ENCODE peak calls at places on chromosomes 6 and 20, in seven cellular contexts. G, S, W, Z, H, N and J are unnamed samples.

GRCh38 chr20:14193443-14193842 is 144.0 kb downstream of the FLRT3 start:
- DNase-seq in G (no peak), S (no peak), W (no peak), Z (no peak), H (no peak), N (no peak), J (no peak)

GRCh38 chr6:40990301-40990700 is 48.7 kb downstream of the UNC5CL start:
- DNase-seq in G (no peak), S (no peak), W (no peak), Z (no peak), H (no peak), N (no peak), J (no peak)

GRCh38 chr20:59547596-59547995 is 56.7 kb upstream of the PHACTR3 start:
- DNase-seq in G (no peak), S (no peak), W (no peak), Z (no peak), H (no peak), N (no peak), J (no peak)

GRCh38 chr6:56749632-56750151 is 107.0 kb upstream of the DST start:
- DNase-seq in G (no peak), S (no peak), W (no peak), Z (no peak), H (no peak), N (peak; percentile 91), J (no peak)

GRCh38 chr6:11770546-11771466 is 7.8 kb downstream of the ADTRP start:
- DNase-seq in G (peak; percentile 45), S (no peak), W (peak; percentile 85), Z (peak; percentile 74), H (peak; percentile 96), N (peak; percentile 98), J (peak; percentile 94)

GRCh38 chr6:36976931-36977330 is 9.1 kb downstream of the MTCH1 start:
- DNase-seq in G (no peak), S (no peak), W (no peak), Z (no peak), H (no peak), N (no peak), J (no peak)

GRCh38 chr20:37526238-37526838 is 1.3 kb downstream of the BLCAP start:
- DNase-seq in G (no peak), S (peak; percentile 16), W (no peak), Z (no peak), H (no peak), N (peak; percentile 67), J (no peak)

GRCh38 chr6:163253556-163254213 is 160.8 kb upstream of the QKI start:
- DNase-seq in G (no peak), S (no peak), W (no peak), Z (no peak), H (no peak), N (no peak), J (no peak)

GRCh38 chr6:165884813-165885765 is 222.0 kb upstream of the PDE10A start:
- DNase-seq in G (no peak), S (peak; percentile 72), W (peak; percentile 90), Z (peak; percentile 83), H (peak; percentile 74), N (peak; percentile 59), J (peak; percentile 73)

GRCh38 chr20:12173333-12173732 is 255.6 kb downstream of the BTBD3 start:
- DNase-seq in G (no peak), S (no peak), W (no peak), Z (no peak), H (no peak), N (peak; percentile 19), J (no peak)

GRCh38 chr20:45962031-45962755 is 9.8 kb downstream of the ZNF335 start:
- DNase-seq in G (no peak), S (no peak), W (peak; percentile 17), Z (no peak), H (no peak), N (no peak), J (no peak)

GRCh38 chr20:45266977-45267376 is 12.6 kb upstream of the SLPI start:
- DNase-seq in G (no peak), S (no peak), W (no peak), Z (no peak), H (no peak), N (peak; percentile 19), J (no peak)

GRCh38 chr6:89999154-89999553 is 104.9 kb downstream of the GJA10 start:
- DNase-seq in G (no peak), S (peak; percentile 63), W (peak; percentile 24), Z (peak; percentile 63), H (no peak), N (no peak), J (peak; percentile 22)

GRCh38 chr6:26064619-26065257 is 22.5 kb upstream of the HFE start:
- DNase-seq in G (no peak), S (peak; percentile 75), W (no peak), Z (no peak), H (no peak), N (peak; percentile 68), J (no peak)

GRCh38 chr6:108947114-108947854 is 99.1 kb downstream of the ARMC2 start:
- DNase-seq in G (no peak), S (no peak), W (peak; percentile 61), Z (no peak), H (no peak), N (peak; percentile 71), J (no peak)

GRCh38 chr20:10006461-10006860 is 28.3 kb upstream of the ANKEF1 start:
- DNase-seq in G (no peak), S (no peak), W (no peak), Z (no peak), H (no peak), N (no peak), J (no peak)

GRCh38 chr6:99013145-99013544 is 65.4 kb upstream of the FBXL4 start:
- DNase-seq in G (no peak), S (no peak), W (no peak), Z (no peak), H (no peak), N (peak; percentile 70), J (no peak)

GRCh38 chr6:99019341-99019740 is 71.6 kb upstream of the FBXL4 start:
- DNase-seq in G (no peak), S (no peak), W (no peak), Z (no peak), H (no peak), N (peak; percentile 15), J (no peak)

GRCh38 chr6:99016355-99016754 is 68.6 kb upstream of the FBXL4 start:
- DNase-seq in G (no peak), S (no peak), W (no peak), Z (no peak), H (no peak), N (no peak), J (no peak)

GRCh38 chr6:99011151-99011550 is 63.4 kb upstream of the FBXL4 start:
- DNase-seq in G (no peak), S (no peak), W (no peak), Z (no peak), H (no peak), N (no peak), J (no peak)

GRCh38 chr6:99013661-99014458 is 66.1 kb upstream of the FBXL4 start:
- DNase-seq in G (no peak), S (no peak), W (no peak), Z (no peak), H (no peak), N (no peak), J (no peak)
- H3K4me1 ChIP-seq in G (no peaks in the 10 kb centered on the region), S (no peaks in the 10 kb centered on the region), W (no peaks in the 10 kb centered on the region), Z (no peaks in the 10 kb centered on the region), H (no peaks in the 10 kb centered on the region), N (peaks cover 9% of the 10 kb centered on the region), J (no peaks in the 10 kb centered on the region)

GRCh38 chr20:38895098-38895949 is 30.9 kb upstream of the FAM83D start:
- DNase-seq in G (no peak), S (no peak), W (no peak), Z (no peak), H (no peak), N (no peak), J (no peak)
- H3K27me3 ChIP-seq in G (no peaks in the 10 kb centered on the region), S (no peaks in the 10 kb centered on the region), W (no peaks in the 10 kb centered on the region), Z (no peaks in the 10 kb centered on the region), H (no peaks in the 10 kb centered on the region), N (peaks cover 14% of the 10 kb centered on the region), J (peaks cover 1% of the 10 kb centered on the region)

GRCh38 chr20:25277051-25277801 is 29.3 kb downstream of the PYGB start:
- DNase-seq in G (no peak), S (no peak), W (peak; percentile 13), Z (peak; percentile 23), H (peak; percentile 26), N (no peak), J (peak; percentile 39)

GRCh38 chr20:25275813-25276532 is 28.1 kb downstream of the PYGB start:
- DNase-seq in G (no peak), S (no peak), W (peak; percentile 11), Z (peak; percentile 20), H (peak; percentile 42), N (no peak), J (peak; percentile 34)

GRCh38 chr20:25274891-25275812 is 27.3 kb downstream of the PYGB start:
- DNase-seq in G (no peak), S (no peak), W (peak; percentile 11), Z (peak; percentile 24), H (peak; percentile 41), N (no peak), J (peak; percentile 15)

GRCh38 chr20:25277941-25278521 is 30.1 kb downstream of the PYGB start:
- DNase-seq in G (no peak), S (no peak), W (peak; percentile 12), Z (peak; percentile 23), H (peak; percentile 35), N (no peak), J (peak; percentile 7)

DNA sequence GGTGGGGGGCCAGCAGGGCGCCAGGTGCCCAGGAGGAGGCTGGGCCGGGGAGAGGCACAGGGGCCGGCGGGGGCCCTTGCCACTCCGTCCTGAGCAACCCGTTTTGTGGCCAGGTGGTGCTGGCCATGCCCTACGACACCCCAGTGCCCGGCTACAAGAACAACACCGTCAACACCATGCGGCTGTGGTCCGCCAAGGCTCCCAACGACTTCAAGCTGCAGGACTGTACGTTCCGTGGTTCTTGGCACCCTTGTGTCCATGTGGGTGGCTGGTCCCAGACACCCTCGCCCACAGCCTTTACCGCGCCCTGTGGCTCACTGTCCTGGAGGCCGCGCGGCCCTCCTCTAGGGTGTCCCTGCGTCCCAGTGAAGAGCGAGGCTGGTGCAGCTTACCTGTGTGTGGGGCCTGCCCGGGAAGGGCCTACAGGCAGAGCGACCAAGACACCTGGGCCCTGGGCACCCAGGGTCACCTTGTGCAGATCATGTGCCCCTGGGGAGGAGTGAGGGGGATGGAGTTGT is 28.7 kb downstream of the PYGB start:
- DNase-seq in G (no peak), S (no peak), W (peak; percentile 12), Z (peak; percentile 20), H (peak; percentile 37), N (no peak), J (peak; percentile 45)
- H3K36me3 ChIP-seq in G (peaks cover 100% of the 10 kb centered on the region), S (peaks cover 58% of the 10 kb centered on the region), W (no peaks in the 10 kb centered on the region), Z (peaks cover 100% of the 10 kb centered on the region), H (peaks cover 3% of the 10 kb centered on the region), N (peaks cover 74% of the 10 kb centered on the region), J (no peaks in the 10 kb centered on the region)

GRCh38 chr20:49799698-49800097 is 12.9 kb upstream of the SLC9A8 start:
- DNase-seq in G (no peak), S (no peak), W (no peak), Z (no peak), H (no peak), N (no peak), J (no peak)

GRCh38 chr20:49798718-49799117 is 13.9 kb upstream of the SLC9A8 start:
- DNase-seq in G (no peak), S (no peak), W (no peak), Z (no peak), H (no peak), N (no peak), J (no peak)

GRCh38 chr20:49794336-49795124 is 18.1 kb upstream of the SLC9A8 start:
- DNase-seq in G (no peak), S (peak; percentile 46), W (no peak), Z (no peak), H (no peak), N (no peak), J (no peak)

GRCh38 chr20:49795125-49795424 is 17.6 kb upstream of the SLC9A8 start:
- DNase-seq in G (no peak), S (no peak), W (no peak), Z (no peak), H (no peak), N (no peak), J (no peak)

GRCh38 chr20:49797292-49797628 is 15.4 kb upstream of the SLC9A8 start:
- DNase-seq in G (no peak), S (no peak), W (no peak), Z (no peak), H (peak; percentile 53), N (no peak), J (peak; percentile 54)
- H3K4me1 ChIP-seq in G (peaks cover 10% of the 10 kb centered on the region), S (peaks cover 21% of the 10 kb centered on the region), W (no peaks in the 10 kb centered on the region), Z (peaks cover 5% of the 10 kb centered on the region), H (no peaks in the 10 kb centered on the region), N (no peaks in the 10 kb centered on the region), J (no peaks in the 10 kb centered on the region)